ENCODE peak calls at places on chromosomes 5 and 9, in four cellular contexts. V, H, Z and M are unnamed samples.

GRCh38 chr5:120451445-120451844 is 12.7 kb upstream of the PRR16 start:
- DNase-seq in H (no peak), Z (no peak), V (no peak), M (no peak)

GRCh38 chr9:7139886-7140285 is 382.1 kb downstream of the KDM4C start:
- DNase-seq in V (no peak), Z (no peak), H (no peak), M (no peak)

GRCh38 chr5:30539004-30539634 is 654.4 kb upstream of the CDH6 start:
- DNase-seq in Z (no peak), H (no peak), V (no peak), M (no peak)

GRCh38 chr5:88813805-88814584 is 69.0 kb downstream of the MEF2C start:
- DNase-seq in Z (no peak), V (no peak), H (no peak), M (no peak)

GRCh38 chr9:96567203-96567700 is 52.4 kb downstream of the CDC14B start:
- DNase-seq in V (no peak), H (no peak), Z (peak), M (no peak)

GRCh38 chr5:133475986-133476385 is 136.4 kb downstream of the FSTL4 start:
- DNase-seq in V (no peak), H (no peak), Z (no peak), M (peak)

GRCh38 chr9:125507247-125507646 is 199.8 kb downstream of the MAPKAP1 start:
- DNase-seq in Z (no peak), H (no peak), V (no peak), M (no peak)

GRCh38 chr5:50667079-50667652 is 729 bp downstream of the PARP8 start:
- DNase-seq in Z (peak), V (peak), H (peak), M (no peak)

GRCh38 chr5:76406014-76406413 is 2.9 kb downstream of the IQGAP2 start:
- DNase-seq in H (no peak), V (no peak), Z (no peak), M (no peak)

DNA sequence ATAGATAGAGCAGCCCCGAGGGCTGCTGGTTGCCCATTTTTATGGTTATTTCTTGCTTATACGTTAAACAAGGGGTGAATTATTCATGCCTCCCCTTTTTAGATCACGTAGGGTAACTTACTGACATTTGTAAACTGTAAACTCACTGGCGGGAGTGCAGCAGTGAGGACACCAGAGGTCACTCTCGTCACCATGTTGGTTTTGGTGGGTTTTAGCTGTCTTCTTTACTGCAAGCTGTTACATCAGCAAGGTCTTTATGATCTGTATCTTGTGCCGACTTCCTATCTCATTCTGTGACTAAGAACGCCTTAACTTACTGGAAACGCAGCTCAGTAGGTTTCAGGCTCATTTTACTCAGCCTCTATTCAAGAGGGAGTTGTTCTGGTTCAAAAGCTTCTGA is 155.0 kb upstream of the PRDM9 start:
- DNase-seq in H (no peak), V (no peak), Z (no peak), M (no peak)
- TF ChIP-seq CTCF in H (peak), V (no peak), Z (no peak), M (no peak)

DNA sequence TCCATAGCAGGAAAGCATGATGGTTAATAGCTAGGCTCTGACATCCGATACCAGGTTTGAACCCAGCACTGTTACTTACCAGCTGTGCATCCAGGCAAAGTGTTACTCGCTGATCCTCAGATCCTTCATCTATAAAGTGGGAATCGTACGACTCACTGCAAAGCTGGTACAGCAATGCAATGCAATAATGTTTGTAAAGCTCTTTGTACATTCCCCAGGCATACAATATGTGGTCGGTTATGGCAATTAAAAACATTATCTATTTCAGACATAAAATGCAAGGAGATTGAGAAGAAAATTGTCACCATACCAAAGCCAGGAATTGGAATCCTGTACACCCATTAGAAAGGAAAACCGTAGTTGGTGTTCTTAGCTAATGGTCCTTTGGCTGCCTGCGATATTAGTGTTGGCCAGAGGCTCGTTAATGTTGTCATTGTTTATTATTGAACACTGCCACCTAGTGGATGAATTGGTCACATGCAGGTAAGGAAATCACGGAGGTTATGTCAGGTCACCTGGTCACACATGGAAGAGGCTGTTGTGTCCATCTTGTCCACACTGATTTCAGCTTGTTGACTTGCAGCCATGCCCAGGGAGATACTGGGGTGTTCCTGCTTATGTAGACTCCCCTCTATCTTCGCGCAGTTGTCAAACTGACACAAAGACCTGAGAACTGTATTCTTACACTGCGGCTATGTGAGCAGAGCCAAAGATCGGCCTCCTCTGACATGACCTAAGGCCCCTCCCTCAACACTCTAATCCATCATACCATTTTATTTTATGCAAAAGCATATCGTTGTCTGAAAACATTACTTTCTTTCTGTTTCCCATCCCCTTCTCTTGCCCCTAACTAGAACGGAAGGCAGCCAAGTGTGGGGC is 87.5 kb upstream of the PPP2R2B start:
- DNase-seq in V (peak), Z (peak), H (peak), M (peak)
- TF ChIP-seq CTCF in V (peak), Z (peak), H (peak), M (peak)

GRCh38 chr9:105679406-105680022 is 14.8 kb upstream of the TMEM38B start:
- DNase-seq in H (no peak), Z (no peak), V (no peak), M (no peak)
- TF ChIP-seq CTCF in H (no peak), Z (no peak), V (no peak), M (no peak)

DNA sequence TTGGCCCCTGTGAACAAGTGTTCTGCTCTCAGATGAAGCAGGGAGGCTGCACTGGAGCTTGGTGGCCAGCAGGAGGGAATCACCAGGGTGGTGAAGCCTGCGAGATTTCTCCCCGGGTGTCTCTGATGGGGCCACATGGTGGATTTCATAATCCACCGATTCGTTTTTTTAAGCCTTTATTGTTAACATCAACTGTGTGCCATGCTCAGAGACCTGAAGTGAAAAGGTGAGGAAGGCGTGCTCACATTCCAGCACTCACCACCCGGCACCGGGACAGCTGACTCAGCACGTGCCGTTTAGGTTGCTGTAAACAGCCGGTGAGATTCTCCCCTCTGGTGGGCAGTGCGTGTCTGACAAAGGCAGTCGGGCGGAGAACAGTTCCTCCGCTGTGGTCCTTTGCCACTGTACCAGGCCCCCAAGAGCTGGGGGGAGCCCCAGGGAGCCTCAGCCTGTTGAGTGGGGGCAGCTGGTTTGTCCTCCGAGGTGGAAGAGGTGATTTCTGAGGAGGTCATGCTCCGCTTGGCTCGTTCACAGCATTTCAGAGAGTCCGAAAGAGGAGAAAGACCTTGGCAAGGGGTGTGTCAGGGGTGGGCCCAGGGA is 12.7 kb upstream of the AHRR start:
- DNase-seq in V (no peak), H (no peak), Z (peak), M (peak)
- TF ChIP-seq CTCF in V (no peak), H (no peak), Z (peak), M (peak)

GRCh38 chr5:160023883-160024635 is 15.1 kb downstream of the TTC1 start:
- DNase-seq in Z (no peak), H (no peak), V (no peak), M (no peak)

GRCh38 chr5:160020266-160020770 is 11.4 kb downstream of the TTC1 start:
- DNase-seq in V (no peak), Z (no peak), H (no peak), M (no peak)

GRCh38 chr5:160020969-160021368 is 12.0 kb downstream of the TTC1 start:
- DNase-seq in H (no peak), Z (peak), V (no peak), M (no peak)

DNA sequence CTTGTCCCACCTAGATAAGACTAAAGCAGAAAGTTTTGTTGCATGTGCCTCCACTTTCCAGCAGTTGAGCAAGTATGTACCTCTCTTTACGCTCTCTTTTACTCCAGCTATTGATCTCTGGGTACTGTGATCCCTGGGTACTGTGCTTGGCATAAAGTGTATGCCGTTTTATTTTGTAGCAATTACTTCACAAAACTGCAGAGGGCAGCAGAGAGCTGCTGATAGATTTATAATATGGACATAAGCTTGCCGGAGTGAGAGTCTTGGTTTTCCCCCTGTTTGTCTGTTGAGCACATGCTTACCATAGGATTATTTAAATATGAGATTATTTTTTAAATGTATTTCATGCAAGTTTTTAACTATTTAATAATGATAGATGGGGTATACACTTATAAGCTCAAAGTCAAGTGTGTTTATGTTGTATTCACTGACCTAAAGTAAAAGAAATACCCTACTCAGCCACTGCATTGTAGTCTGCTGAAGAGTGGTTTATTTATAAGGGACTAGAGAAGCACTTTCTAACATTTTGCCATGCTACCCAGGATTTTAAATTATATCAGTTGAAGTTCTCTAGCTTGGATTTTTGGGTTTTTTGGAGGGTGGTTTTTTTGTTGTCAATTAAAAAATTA is 13.0 kb downstream of the TTC1 start:
- DNase-seq in H (peak), Z (peak), V (peak), M (peak)
- TF ChIP-seq CTCF in H (peak), Z (peak), V (peak), M (peak)

GRCh38 chr9:108400267-108400666 is 455.5 kb downstream of the ACTL7B start:
- DNase-seq in Z (peak), V (no peak), H (no peak), M (no peak)
- TF ChIP-seq CTCF in Z (no peak), V (no peak), H (no peak), M (peak)